ENCODE peak calls at places on chromosomes 5 and 9, in eight cellular contexts. A is AG04449, I is breast epithelium, X is bronchial epithelial cell, G is MCF 10A, N is AG10803, D is sigmoid colon, T is tibial nerve. Q is an unnamed sample.

GRCh38 chr5:56327810-56328209 is 94.7 kb upstream of the ANKRD55 start:
- DNase-seq in A (no peak), I (no peak), X (no peak), G (no peak), N (no peak), D (no peak), T (no peak), Q (no peak)

GRCh38 chr9:89923961-89924504 is 319.2 kb downstream of the GADD45G start:
- DNase-seq in A (no peak), I (no peak), X (peak; percentile 11), G (peak; percentile 8), N (no peak), D (no peak), T (no peak), Q (no peak)

GRCh38 chr9:91572044-91572443 is 148.4 kb upstream of the NFIL3 start:
- DNase-seq in A (no peak), I (no peak), X (peak; percentile 89), G (peak; percentile 84), N (no peak), D (no peak), T (no peak), Q (peak; percentile 94)

GRCh38 chr5:61752588-61752987 is 420.5 kb downstream of the ZSWIM6 start:
- DNase-seq in A (no peak), I (no peak), X (peak; percentile 4), G (no peak), N (no peak), D (no peak), T (no peak), Q (no peak)

GRCh38 chr9:133788819-133789733 is 50.9 kb upstream of the SARDH start:
- DNase-seq in A (no peak), I (no peak), X (no peak), G (no peak), N (no peak), D (no peak), T (no peak), Q (no peak)

GRCh38 chr5:175623086-175623485 is 34.8 kb upstream of the HRH2 start:
- DNase-seq in A (no peak), I (no peak), X (no peak), G (no peak), N (no peak), D (no peak), T (no peak), Q (no peak)

GRCh38 chr5:40406426-40407211 is 273.1 kb upstream of the PTGER4 start:
- DNase-seq in A (no peak), I (no peak), X (no peak), G (no peak), N (no peak), D (no peak), T (no peak), Q (peak; percentile 37)

GRCh38 chr9:8718121-8718725 is 918.6 kb upstream of the DMAC1 start:
- DNase-seq in A (no peak), I (no peak), X (peak; percentile 68), G (peak; percentile 51), N (peak; percentile 11), D (no peak), T (no peak), Q (peak; percentile 92)

GRCh38 chr5:95843733-95844223 is 21.3 kb upstream of the GLRX start:
- DNase-seq in A (no peak), I (no peak), X (no peak), G (peak; percentile 86), N (peak; percentile 59), D (no peak), T (no peak), Q (peak; percentile 73)

GRCh38 chr5:74617203-74617602 is 23.3 kb downstream of the ENC1 start:
- DNase-seq in A (no peak), I (no peak), X (no peak), G (no peak), N (no peak), D (no peak), T (no peak), Q (no peak)

GRCh38 chr5:179269781-179270543 is 75.3 kb downstream of the ADAMTS2 start:
- DNase-seq in A (no peak), I (no peak), X (no peak), G (no peak), N (peak; percentile 72), D (peak; percentile 64), T (peak; percentile 5), Q (no peak)

GRCh38 chr9:134057751-134058701 is 9.8 kb downstream of the BRD3 start:
- DNase-seq in A (no peak), I (peak; percentile 19), X (no peak), G (no peak), N (no peak), D (peak; percentile 55), T (no peak), Q (no peak)

GRCh38 chr9:71920456-71921189 is 9.2 kb downstream of the C9orf85 start:
- DNase-seq in A (no peak), I (no peak), X (peak; percentile 10), G (no peak), N (no peak), D (no peak), T (no peak), Q (no peak)

GRCh38 chr5:159056201-159056600 is 43.5 kb downstream of the EBF1 start:
- DNase-seq in A (no peak), I (no peak), X (no peak), G (no peak), N (no peak), D (no peak), T (no peak), Q (no peak)

GRCh38 chr9:135402739-135403695 is 76.6 kb upstream of the PPP1R26 start:
- DNase-seq in A (no peak), I (no peak), X (no peak), G (no peak), N (no peak), D (no peak), T (no peak), Q (no peak)

GRCh38 chr5:59423021-59423420 is 470.5 kb downstream of the PDE4D start:
- DNase-seq in A (peak; percentile 5), I (no peak), X (no peak), G (no peak), N (peak; percentile 18), D (no peak), T (no peak), Q (no peak)

GRCh38 chr9:89880161-89880560 is 275.3 kb downstream of the GADD45G start:
- DNase-seq in A (no peak), I (peak; percentile 27), X (no peak), G (no peak), N (no peak), D (peak; percentile 56), T (no peak), Q (no peak)

GRCh38 chr5:5409151-5409810 is 13.2 kb upstream of the ICE1 start:
- DNase-seq in A (no peak), I (no peak), X (peak; percentile 11), G (peak; percentile 76), N (no peak), D (no peak), T (no peak), Q (peak; percentile 11)

GRCh38 chr9:128098936-128099931 is 28.3 kb downstream of the PTGES2 start:
- DNase-seq in A (no peak), I (no peak), X (no peak), G (no peak), N (peak; percentile 65), D (no peak), T (no peak), Q (peak; percentile 95)

DNA sequence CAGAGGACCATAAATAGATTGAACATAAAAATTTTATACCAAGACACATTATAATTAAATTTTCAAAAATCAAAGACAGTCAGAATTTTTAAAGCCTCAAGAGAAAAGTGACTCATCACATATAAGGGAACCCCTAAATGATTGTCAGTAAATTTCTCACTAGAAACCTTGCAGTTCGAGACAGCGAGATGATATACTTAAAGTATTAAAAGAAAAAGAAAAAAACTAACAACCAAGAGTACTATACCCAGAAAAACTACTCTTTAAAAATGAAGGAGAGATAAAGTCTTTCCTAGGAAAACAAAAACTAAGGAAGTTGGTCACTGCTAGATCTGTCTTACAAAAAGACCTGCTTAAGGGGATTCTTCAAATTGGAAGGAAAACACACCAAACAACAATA is 251.4 kb upstream of the MSX2 start:
- DNase-seq in A (no peak), I (no peak), X (no peak), G (no peak), N (no peak), D (no peak), T (no peak), Q (no peak)
- TF ChIP-seq CTCF in A (no peak), I (no peak), X (no peak), G (no peak), N (no peak), D (no peak), T (no peak), Q (no peak)

GRCh38 chr9:34958411-34958982 is 412 bp downstream of the PHF24 start:
- DNase-seq in A (no peak), I (no peak), X (no peak), G (no peak), N (no peak), D (no peak), T (no peak), Q (no peak)

GRCh38 chr9:34956648-34957047 is 1.4 kb upstream of the PHF24 start:
- DNase-seq in A (no peak), I (no peak), X (no peak), G (no peak), N (no peak), D (no peak), T (no peak), Q (no peak)

GRCh38 chr9:34961574-34962480 is 3.7 kb downstream of the PHF24 start:
- DNase-seq in A (no peak), I (no peak), X (peak; percentile 91), G (peak; percentile 88), N (no peak), D (no peak), T (no peak), Q (peak; percentile 70)

GRCh38 chr9:34954225-34954624 is 3.9 kb upstream of the PHF24 start:
- DNase-seq in A (no peak), I (no peak), X (no peak), G (no peak), N (no peak), D (no peak), T (no peak), Q (no peak)

GRCh38 chr9:34957492-34958410 is at the start of gene PHF24:
- DNase-seq in A (no peak), I (no peak), X (no peak), G (no peak), N (peak; percentile 3), D (no peak), T (no peak), Q (no peak)
- TF ChIP-seq CTCF in A (no peak), I (no peak), X (peak; percentile 7), G (no peak), N (no peak), D (no peak), T (no peak), Q (no peak)

GRCh38 chr5:60699549-60700346 is at the start of gene DEPDC1B:
- DNase-seq in A (peak; percentile 31), I (peak; percentile 67), X (peak; percentile 76), G (peak; percentile 90), N (peak; percentile 85), D (peak; percentile 90), T (peak; percentile 33), Q (peak; percentile 83)
- TF ChIP-seq CTCF in A (peak; percentile 45), I (no peak), X (no peak), G (peak; percentile 26), N (peak; percentile 52), D (no peak), T (peak; percentile 20), Q (peak; percentile 51)

DNA sequence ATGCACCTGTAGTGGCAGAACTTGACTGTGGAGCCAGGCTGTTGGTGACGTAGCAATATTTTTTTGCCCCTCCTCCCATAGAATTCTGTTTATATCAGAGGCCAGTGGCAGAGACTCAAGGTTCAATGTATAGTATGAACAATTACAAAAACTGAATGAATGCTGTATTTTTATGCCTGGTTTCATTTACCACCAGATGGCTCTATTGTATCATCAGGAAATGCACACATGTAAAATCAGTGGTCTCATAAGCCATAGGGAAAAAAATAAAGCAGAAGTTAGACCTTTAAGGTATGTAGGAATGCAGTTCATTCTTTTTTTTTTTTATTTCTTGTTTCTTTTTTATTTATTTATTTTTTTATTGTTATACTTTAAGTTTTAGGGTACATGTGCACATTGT is 43.6 kb downstream of the CCDC192 start:
- DNase-seq in A (no peak), I (no peak), X (peak; percentile 43), G (peak; percentile 43), N (peak; percentile 27), D (no peak), T (no peak), Q (peak; percentile 65)
- TF ChIP-seq CTCF in A (peak; percentile 56), I (peak; percentile 32), X (peak; percentile 23), G (peak; percentile 57), N (peak; percentile 68), D (peak; percentile 64), T (peak; percentile 20), Q (peak; percentile 70)

Q was measured in fibroblast of the aortic adventitia.